ENCODE peak calls at places on chromosomes 11 and 22, in seven cellular contexts. W is HCT116, G is NT2/D1, J is HepG2, C is GM12878, N is K562, O is SK-N-SH. Q is an unnamed sample.
A peak's percentile ranks its signal among the peaks of the same experiment; 100 is the strongest.

GRCh38 chr11:44592125-44592643 is 26.7 kb downstream of the CD82 start:
- DNase-seq in G (no peak), J (no peak), O (no peak), N (no peak), W (no peak), C (no peak), Q (no peak)

GRCh38 chr11:78645226-78646202 is 70.8 kb upstream of the NARS2 start:
- DNase-seq in J (peak; percentile 63), W (peak; percentile 50), C (peak; percentile 35), O (peak; percentile 80), N (peak; percentile 78), G (peak; percentile 78), Q (peak; percentile 77)

GRCh38 chr11:2802389-2803185 is 83.0 kb downstream of the CDKN1C start:
- DNase-seq in G (no peak), J (no peak), N (no peak), C (no peak), O (no peak), W (no peak), Q (peak; percentile 39)

GRCh38 chr11:34343153-34343552 is 14.7 kb downstream of the ABTB2 start:
- DNase-seq in O (no peak), N (no peak), G (no peak), J (no peak), W (no peak), C (no peak), Q (no peak)

GRCh38 chr22:48262596-48263430 is 1500.4 kb downstream of the TBC1D22A start:
- DNase-seq in G (no peak), J (no peak), W (no peak), N (no peak), C (no peak), O (no peak), Q (no peak)

GRCh38 chr11:14584595-14584994 is 59.0 kb upstream of the PDE3B start:
- DNase-seq in N (no peak), W (no peak), C (no peak), J (peak; percentile 88), O (peak; percentile 55), G (no peak), Q (no peak)

GRCh38 chr22:39287076-39287743 is 32.2 kb downstream of the RPL3 start:
- DNase-seq in O (no peak), C (no peak), J (no peak), G (no peak), W (no peak), N (no peak), Q (no peak)

GRCh38 chr11:82936261-82936660 is 34.7 kb downstream of the DDIAS start:
- DNase-seq in O (no peak), J (no peak), C (no peak), G (no peak), N (no peak), W (no peak), Q (no peak)

GRCh38 chr11:70156291-70157037 is 46.6 kb upstream of the FADD start:
- DNase-seq in W (no peak), C (no peak), J (no peak), N (no peak), G (no peak), O (no peak), Q (no peak)

GRCh38 chr11:45885921-45886721 is 670 bp downstream of the MAPK8IP1 start:
- DNase-seq in N (no peak), G (no peak), C (no peak), O (peak; percentile 78), J (no peak), W (no peak), Q (peak; percentile 80)
- TF ChIP-seq YY1 in N (no peak), G (no peak), C (no peak), O (no peak), J (no peak), W (no peak), Q (peak; percentile 28)

GRCh38 chr11:22539851-22540376 is 85.7 kb downstream of the FANCF start:
- DNase-seq in G (peak; percentile 13), W (no peak), J (peak; percentile 9), O (peak; percentile 33), N (no peak), C (no peak), Q (no peak)
- TF ChIP-seq YY1 in G (no peak), W (no peak), J (no peak), O (no peak), N (no peak), C (no peak), Q (no peak)

GRCh38 chr22:17716529-17716928 is 57.7 kb downstream of the BID start:
- DNase-seq in O (no peak), N (no peak), G (no peak), C (no peak), J (no peak), W (no peak), Q (no peak)

GRCh38 chr22:17712441-17712840 is 61.8 kb downstream of the BID start:
- DNase-seq in N (no peak), J (no peak), C (no peak), G (no peak), O (no peak), W (no peak), Q (no peak)

GRCh38 chr22:17719911-17720310 is 54.4 kb downstream of the BID start:
- DNase-seq in W (no peak), J (no peak), O (no peak), C (no peak), G (no peak), N (no peak), Q (no peak)

GRCh38 chr22:17717708-17718107 is 56.6 kb downstream of the BID start:
- DNase-seq in G (no peak), N (no peak), W (no peak), C (no peak), J (no peak), O (no peak), Q (no peak)
- TF ChIP-seq YY1 in G (no peak), N (no peak), W (no peak), C (no peak), J (no peak), O (no peak), Q (no peak)

GRCh38 chr11:66407651-66408050 is 13.2 kb upstream of the NPAS4 start:
- DNase-seq in J (no peak), N (peak; percentile 32), C (no peak), O (no peak), G (no peak), W (no peak), Q (no peak)

GRCh38 chr11:66409226-66409625 is 11.6 kb upstream of the NPAS4 start:
- DNase-seq in C (no peak), G (no peak), W (no peak), O (no peak), J (no peak), N (no peak), Q (no peak)

GRCh38 chr11:66410191-66410590 is 10.6 kb upstream of the NPAS4 start:
- DNase-seq in W (no peak), C (no peak), O (no peak), G (no peak), J (no peak), N (no peak), Q (no peak)

GRCh38 chr11:66411323-66411722 is 9.5 kb upstream of the NPAS4 start:
- DNase-seq in N (no peak), J (no peak), O (no peak), C (no peak), G (no peak), W (no peak), Q (no peak)

GRCh38 chr11:66408488-66409214 is 12.2 kb upstream of the NPAS4 start:
- DNase-seq in N (peak; percentile 91), O (peak; percentile 95), W (peak; percentile 62), G (peak; percentile 90), C (peak; percentile 36), J (peak; percentile 68), Q (peak; percentile 100)
- TF ChIP-seq YY1 in N (no peak), O (no peak), W (peak; percentile 33), G (no peak), C (peak; percentile 83), J (peak; percentile 58), Q (no peak)

DNA sequence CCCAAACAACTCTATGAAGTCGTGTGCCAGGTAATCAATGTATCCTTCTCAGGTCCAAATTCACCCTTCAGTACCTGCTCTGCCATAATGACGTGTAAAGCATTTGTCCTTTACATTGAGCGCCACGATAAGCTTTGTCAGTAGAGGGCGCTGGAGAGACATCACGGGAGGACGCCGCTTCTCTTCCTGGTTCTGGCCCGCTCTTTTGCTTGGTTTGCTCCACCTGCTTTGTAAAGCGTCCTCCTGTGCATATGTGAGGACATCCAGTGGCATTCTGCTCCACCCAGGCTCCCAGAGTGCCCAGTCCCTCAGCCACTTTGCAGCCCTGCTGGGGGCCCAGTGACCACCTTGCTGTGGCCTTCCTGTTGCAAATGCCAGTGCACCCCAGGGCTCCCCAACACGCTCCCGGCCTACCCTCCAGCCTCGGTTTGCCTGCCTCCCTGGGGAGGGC is 61.1 kb downstream of the WT1 start:
- DNase-seq in W (peak; percentile 19), G (peak; percentile 46), N (peak; percentile 75), J (peak; percentile 62), C (peak; percentile 25), O (peak; percentile 45), Q (peak; percentile 89)
- TF ChIP-seq YY1 in W (no peak), G (no peak), N (no peak), J (no peak), C (no peak), O (no peak), Q (no peak)

GRCh38 chr22:49627217-49628181 is 200.2 kb downstream of the BRD1 start:
- DNase-seq in N (no peak), G (no peak), O (no peak), J (no peak), C (no peak), W (no peak), Q (no peak)

GRCh38 chr22:49628351-49629023 is 199.2 kb downstream of the BRD1 start:
- DNase-seq in G (no peak), J (no peak), N (no peak), W (no peak), C (no peak), O (no peak), Q (no peak)

GRCh38 chr22:49624421-49625177 is 203.1 kb downstream of the BRD1 start:
- DNase-seq in W (no peak), J (no peak), G (no peak), O (no peak), C (no peak), N (no peak), Q (no peak)

GRCh38 chr22:49629024-49629570 is 198.6 kb downstream of the BRD1 start:
- DNase-seq in J (no peak), N (no peak), G (no peak), O (no peak), C (no peak), W (no peak), Q (no peak)

GRCh38 chr22:49626361-49627216 is 201.1 kb downstream of the BRD1 start:
- DNase-seq in W (no peak), C (no peak), G (no peak), O (no peak), N (no peak), J (no peak), Q (no peak)
- TF ChIP-seq YY1 in W (no peak), C (no peak), G (no peak), O (no peak), N (no peak), J (no peak), Q (no peak)

DNA sequence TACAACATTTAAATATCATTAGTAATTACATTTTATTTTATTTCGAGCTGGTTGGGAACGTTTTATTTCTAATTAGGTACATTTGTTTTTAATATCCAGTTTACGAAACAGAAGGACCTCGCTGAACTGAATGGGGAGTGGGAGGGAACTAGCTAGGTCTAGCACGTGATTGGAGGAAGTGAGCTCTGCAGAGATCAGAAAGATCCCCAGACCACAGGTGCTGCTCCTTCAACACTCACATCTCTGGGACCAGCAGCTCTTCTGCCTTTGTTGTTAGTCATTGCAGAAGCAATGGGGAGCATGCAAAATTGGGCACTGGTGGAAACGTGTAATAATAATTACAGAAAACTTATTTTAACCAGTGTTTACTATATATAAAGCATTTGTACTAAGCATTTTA is 472.1 kb downstream of the MN1 start:
- DNase-seq in W (no peak), J (no peak), O (no peak), C (no peak), G (no peak), N (peak; percentile 9), Q (peak; percentile 45)
- TF ChIP-seq YY1 in W (no peak), J (no peak), O (no peak), C (no peak), G (no peak), N (no peak), Q (no peak)

Q was measured in H1.